ENCODE peak calls at places on chromosomes 4 and X, in ten cellular contexts. Y is SW 1271; R is mesothelial cell of epicardium; Z is frontal cortex; C is mesenchymal stem cell; O is NT2/D1; T is T-helper 2 cell; S is stimulated activated CD8-positive, alpha-beta memory T cell treated with anti-CD3 and anti-CD28 coated beads, Interleukin-4, amount 100 ng/mL, for 4 hours; U is substantia nigra; E is CD4-positive, alpha-beta T cell. J is an unnamed sample.
A peak's percentile ranks its signal among the peaks of the same experiment; 100 is the strongest.

GRCh38 chr4:84852081-84852480 is 114.4 kb downstream of the WDFY3 start:
- DNase-seq in Y (no peak), R (no peak), Z (no peak), C (no peak), O (no peak), T (no peak), S (no peak), U (peak; percentile 5), E (no peak), J (no peak)

GRCh38 chr4:153345011-153345981 is 808 bp downstream of the MND1 start:
- DNase-seq in Y (peak; percentile 64), R (no peak), Z (peak; percentile 33), C (peak; percentile 65), O (peak; percentile 28), T (peak; percentile 17), S (peak; percentile 10), U (no peak), E (peak; percentile 31), J (peak; percentile 62)

GRCh38 chr4:15755321-15755750 is 22.8 kb upstream of the CD38 start:
- DNase-seq in Y (no peak), R (no peak), Z (no peak), C (peak; percentile 81), O (no peak), T (no peak), S (no peak), U (no peak), E (no peak), J (no peak)

GRCh38 chrX:50903387-50904027 is 7.0 kb upstream of the BMP15 start:
- DNase-seq in Y (no peak), R (no peak), Z (peak; percentile 16), C (peak; percentile 47), O (peak; percentile 42), T (no peak), S (no peak), U (peak; percentile 8), E (no peak), J (no peak)

GRCh38 chr4:7826909-7827306 is 112.8 kb downstream of the AFAP1 start:
- DNase-seq in Y (no peak), R (no peak), Z (no peak), C (no peak), O (no peak), T (no peak), S (no peak), U (no peak), E (no peak), J (no peak)

GRCh38 chr4:100986360-100986868 is 360.9 kb downstream of the PPP3CA start:
- DNase-seq in Y (no peak), R (no peak), Z (no peak), C (peak; percentile 37), O (peak; percentile 33), T (no peak), S (no peak), U (no peak), E (no peak), J (no peak)

GRCh38 chrX:105471597-105471996 is 251.1 kb upstream of the TEX13A start:
- DNase-seq in Y (no peak), R (no peak), Z (no peak), C (no peak), O (no peak), T (no peak), S (no peak), U (no peak), E (no peak), J (no peak)

GRCh38 chr4:2803624-2804448 is 11.0 kb downstream of the SH3BP2 start:
- DNase-seq in Y (peak; percentile 10), R (no peak), Z (no peak), C (peak; percentile 57), O (no peak), T (no peak), S (no peak), U (no peak), E (no peak), J (no peak)

GRCh38 chrX:113300580-113300979 is 459.9 kb upstream of the AMOT start:
- DNase-seq in Y (no peak), R (no peak), Z (no peak), C (no peak), O (no peak), T (no peak), S (no peak), U (no peak), E (no peak), J (no peak)

GRCh38 chr4:41207330-41207831 is 7.0 kb downstream of the APBB2 start:
- DNase-seq in Y (no peak), R (no peak), Z (no peak), C (peak; percentile 28), O (no peak), T (no peak), S (no peak), U (no peak), E (no peak), J (no peak)

GRCh38 chrX:3806630-3807029 is 93.2 kb upstream of the PRKX start:
- DNase-seq in Y (no peak), R (no peak), Z (no peak), C (no peak), O (no peak), T (no peak), S (no peak), U (no peak), E (no peak), J (no peak)

GRCh38 chrX:153714256-153714655 is 9.9 kb downstream of the BCAP31 start:
- DNase-seq in Y (no peak), R (no peak), Z (no peak), C (no peak), O (no peak), T (no peak), S (no peak), U (no peak), E (no peak), J (no peak)

GRCh38 chr4:147247577-147247976 is 233.3 kb upstream of the EDNRA start:
- DNase-seq in Y (no peak), R (no peak), Z (no peak), C (peak; percentile 53), O (no peak), T (no peak), S (no peak), U (no peak), E (no peak), J (no peak)

GRCh38 chr4:119300388-119301131 is 21.4 kb downstream of the FABP2 start:
- DNase-seq in Y (no peak), R (peak; percentile 82), Z (peak; percentile 69), C (peak; percentile 92), O (peak; percentile 74), T (peak; percentile 87), S (peak; percentile 84), U (no peak), E (peak; percentile 84), J (peak; percentile 94)

J was measured in CD8-positive, alpha-beta T cell.